ENCODE peak calls at places on chromosomes 1 and 21, in nine cellular contexts. One of them, this sample, is unnamed.
A peak's percentile ranks its signal among the peaks of the same experiment; 100 is the strongest.

GRCh38 chr1:178075323-178075722 is 18.6 kb upstream of the RASAL2 start:
- DNase-seq in anterior cingulate cortex: no peak
- DNase-seq in neural progenitor cell: no peak
- DNase-seq in ACHN: no peak
- DNase-seq in HAP-1: no peak
- DNase-seq in stimulated activated CD4-positive, alpha-beta T cell treated with anti-CD3 and anti-CD28 coated beads, TNF-alpha, amount 100 ng/mL, for 24 hours: no peak
- DNase-seq in cardiac fibroblast: peak; percentile 70
- DNase-seq in pancreas: no peak
- DNase-seq in A172: no peak
- DNase-seq in this sample: peak; percentile 61

GRCh38 chr1:184002071-184002470 is 35.5 kb downstream of the COLGALT2 start:
- DNase-seq in anterior cingulate cortex: no peak
- DNase-seq in neural progenitor cell: peak; percentile 63
- DNase-seq in ACHN: peak; percentile 72
- DNase-seq in HAP-1: peak; percentile 69
- DNase-seq in stimulated activated CD4-positive, alpha-beta T cell treated with anti-CD3 and anti-CD28 coated beads, TNF-alpha, amount 100 ng/mL, for 24 hours: no peak
- DNase-seq in cardiac fibroblast: peak; percentile 84
- DNase-seq in pancreas: peak; percentile 42
- DNase-seq in A172: peak; percentile 94
- DNase-seq in this sample: peak; percentile 82

GRCh38 chr1:220788900-220789299 is 2.2 kb downstream of the MTARC1 start:
- DNase-seq in anterior cingulate cortex: no peak
- DNase-seq in neural progenitor cell: no peak
- DNase-seq in ACHN: no peak
- DNase-seq in HAP-1: no peak
- DNase-seq in stimulated activated CD4-positive, alpha-beta T cell treated with anti-CD3 and anti-CD28 coated beads, TNF-alpha, amount 100 ng/mL, for 24 hours: no peak
- DNase-seq in cardiac fibroblast: no peak
- DNase-seq in pancreas: no peak
- DNase-seq in A172: no peak
- DNase-seq in this sample: no peak

GRCh38 chr1:8345621-8346415 is 27.9 kb downstream of the SLC45A1 start:
- DNase-seq in anterior cingulate cortex: no peak
- DNase-seq in neural progenitor cell: no peak
- DNase-seq in ACHN: no peak
- DNase-seq in HAP-1: no peak
- DNase-seq in stimulated activated CD4-positive, alpha-beta T cell treated with anti-CD3 and anti-CD28 coated beads, TNF-alpha, amount 100 ng/mL, for 24 hours: no peak
- DNase-seq in cardiac fibroblast: no peak
- DNase-seq in pancreas: no peak
- DNase-seq in A172: no peak
- DNase-seq in this sample: no peak

GRCh38 chr1:13814131-13814530 is 114.1 kb downstream of the PRDM2 start:
- DNase-seq in anterior cingulate cortex: no peak
- DNase-seq in neural progenitor cell: no peak
- DNase-seq in ACHN: no peak
- DNase-seq in HAP-1: no peak
- DNase-seq in stimulated activated CD4-positive, alpha-beta T cell treated with anti-CD3 and anti-CD28 coated beads, TNF-alpha, amount 100 ng/mL, for 24 hours: no peak
- DNase-seq in cardiac fibroblast: no peak
- DNase-seq in pancreas: no peak
- DNase-seq in A172: no peak
- DNase-seq in this sample: no peak

GRCh38 chr1:227919916-227920315 is 27.8 kb downstream of the WNT9A start:
- DNase-seq in anterior cingulate cortex: peak; percentile 17
- DNase-seq in neural progenitor cell: peak; percentile 73
- DNase-seq in ACHN: no peak
- DNase-seq in HAP-1: peak; percentile 32
- DNase-seq in stimulated activated CD4-positive, alpha-beta T cell treated with anti-CD3 and anti-CD28 coated beads, TNF-alpha, amount 100 ng/mL, for 24 hours: no peak
- DNase-seq in cardiac fibroblast: no peak
- DNase-seq in pancreas: no peak
- DNase-seq in A172: no peak
- DNase-seq in this sample: no peak

GRCh38 chr1:9900142-9901043 is 9.7 kb downstream of the CTNNBIP1 start:
- DNase-seq in anterior cingulate cortex: peak; percentile 38
- DNase-seq in neural progenitor cell: no peak
- DNase-seq in ACHN: no peak
- DNase-seq in HAP-1: no peak
- DNase-seq in stimulated activated CD4-positive, alpha-beta T cell treated with anti-CD3 and anti-CD28 coated beads, TNF-alpha, amount 100 ng/mL, for 24 hours: no peak
- DNase-seq in cardiac fibroblast: peak; percentile 48
- DNase-seq in pancreas: peak; percentile 74
- DNase-seq in A172: no peak
- DNase-seq in this sample: no peak

GRCh38 chr1:58575831-58576726 is 973 bp downstream of the TACSTD2 start:
- DNase-seq in anterior cingulate cortex: no peak
- DNase-seq in neural progenitor cell: no peak
- DNase-seq in ACHN: no peak
- DNase-seq in HAP-1: no peak
- DNase-seq in stimulated activated CD4-positive, alpha-beta T cell treated with anti-CD3 and anti-CD28 coated beads, TNF-alpha, amount 100 ng/mL, for 24 hours: no peak
- DNase-seq in cardiac fibroblast: no peak
- DNase-seq in pancreas: peak; percentile 74
- DNase-seq in A172: no peak
- DNase-seq in this sample: no peak

GRCh38 chr21:42741056-42741455 is 87.6 kb downstream of the PDE9A start:
- DNase-seq in anterior cingulate cortex: no peak
- DNase-seq in neural progenitor cell: no peak
- DNase-seq in ACHN: no peak
- DNase-seq in HAP-1: no peak
- DNase-seq in stimulated activated CD4-positive, alpha-beta T cell treated with anti-CD3 and anti-CD28 coated beads, TNF-alpha, amount 100 ng/mL, for 24 hours: no peak
- DNase-seq in cardiac fibroblast: no peak
- DNase-seq in pancreas: no peak
- DNase-seq in A172: no peak
- DNase-seq in this sample: no peak

This sample was measured in A673.